ENCODE peak calls at places on chromosomes 12 and 14, in ten cellular contexts. B is K562, Y is prostate gland, E is IMR-90, C is ovary, V is thyroid gland, D is adrenal gland, S is stomach, I is testis, T is sigmoid colon. W is an unnamed sample.

GRCh38 chr12:30753761-30754382 is 879 bp downstream of the CAPRIN2 start:
- DNase-seq in D (no peak), T (no peak), E (peak; percentile 32), Y (no peak), C (no peak), S (no peak), V (no peak), B (peak; percentile 14), I (no peak), W (no peak)

GRCh38 chr14:75435473-75435872 is 7.7 kb downstream of the JDP2 start:
- DNase-seq in E (no peak), I (no peak), Y (no peak), D (no peak), B (no peak), S (no peak), V (no peak), T (no peak), C (no peak), W (no peak)

GRCh38 chr12:111529424-111530368 is 69.4 kb downstream of the ATXN2 start:
- DNase-seq in Y (no peak), B (peak; percentile 77), V (peak; percentile 29), C (peak; percentile 54), I (no peak), T (no peak), S (peak; percentile 29), D (peak; percentile 60), E (peak; percentile 59), W (peak; percentile 68)

GRCh38 chr14:65222434-65222833 is 120.1 kb upstream of the MAX start:
- DNase-seq in D (peak; percentile 54), B (peak; percentile 65), Y (peak; percentile 15), T (no peak), C (peak; percentile 52), S (peak; percentile 54), I (peak; percentile 72), V (peak; percentile 41), E (peak; percentile 66), W (peak; percentile 69)

GRCh38 chr12:10849425-10849878 is at the start of gene PRR4:
- DNase-seq in C (no peak), D (no peak), S (no peak), I (no peak), V (no peak), Y (no peak), B (no peak), E (no peak), T (no peak), W (no peak)

GRCh38 chr14:23362200-23362599 is 2.8 kb downstream of the EFS start:
- DNase-seq in T (no peak), V (no peak), B (peak; percentile 12), C (no peak), S (no peak), Y (no peak), I (no peak), E (peak; percentile 45), D (no peak), W (no peak)

GRCh38 chr12:126819554-126819953 is 1447.4 kb upstream of the TMEM132C start:
- DNase-seq in V (no peak), T (no peak), D (no peak), Y (no peak), S (no peak), E (no peak), I (no peak), C (no peak), B (no peak), W (no peak)

GRCh38 chr12:80936642-80937390 is 918 bp downstream of the LIN7A start:
- DNase-seq in E (peak; percentile 42), B (no peak), Y (peak; percentile 39), V (peak; percentile 60), T (peak; percentile 69), S (peak; percentile 27), I (peak; percentile 20), C (peak; percentile 62), D (peak; percentile 22), W (no peak)

GRCh38 chr12:73947627-73948026 is 590.0 kb upstream of the ATXN7L3B start:
- DNase-seq in E (no peak), I (no peak), D (no peak), T (no peak), B (no peak), S (no peak), V (no peak), C (no peak), Y (no peak), W (no peak)

GRCh38 chr14:21894003-21894897 is 220.6 kb upstream of the OR4E1 start:
- DNase-seq in I (peak; percentile 23), E (no peak), V (no peak), D (no peak), S (peak; percentile 38), Y (no peak), B (peak; percentile 13), C (no peak), T (no peak), W (peak; percentile 20)

DNA sequence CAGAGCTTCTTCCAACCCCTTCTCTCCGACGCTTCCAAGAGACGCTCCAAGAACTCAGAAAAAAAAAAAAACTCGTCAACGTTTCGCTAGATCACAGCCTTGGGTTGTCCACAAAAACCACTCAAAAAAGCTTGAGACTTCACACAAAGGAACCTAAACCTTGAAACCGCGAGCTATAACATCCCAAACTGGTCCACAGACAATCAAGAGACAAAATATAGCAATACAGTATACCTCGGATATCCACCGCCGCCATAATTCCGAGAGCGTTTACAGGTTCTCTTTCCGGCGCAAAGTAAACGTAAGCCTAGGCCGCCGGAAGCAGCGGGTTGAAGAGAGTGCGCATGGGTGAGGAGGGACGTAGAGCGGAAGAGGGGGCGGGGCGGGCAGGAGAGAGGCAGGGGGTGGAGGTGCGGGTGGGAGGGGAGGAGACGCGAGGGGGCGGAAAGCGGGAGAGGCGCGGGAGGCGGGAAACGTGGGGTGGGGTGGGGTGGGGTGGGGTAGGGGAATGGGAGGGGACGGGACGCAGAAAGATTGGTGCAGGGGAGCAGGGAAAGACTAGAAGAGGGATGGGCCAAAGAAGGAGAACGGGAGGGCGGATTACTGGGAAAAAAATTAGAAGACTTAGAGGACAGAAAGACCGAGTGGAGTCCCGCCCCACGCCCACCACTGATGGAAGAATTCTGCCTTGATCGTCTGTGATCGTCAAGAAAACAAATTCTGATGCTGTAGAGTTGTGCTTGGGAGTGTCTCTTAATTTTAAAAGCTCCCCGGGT is at the start of gene MED6:
- DNase-seq in I (peak; percentile 95), B (peak; percentile 93), E (peak; percentile 86), Y (peak; percentile 91), T (peak; percentile 97), C (peak; percentile 94), V (peak; percentile 91), D (peak; percentile 95), S (peak; percentile 94), W (peak; percentile 93)
- TF ChIP-seq POLR2A in I (no peak), B (peak; percentile 83), E (peak; percentile 75), Y (no peak), T (no peak), C (peak; percentile 38), V (peak; percentile 24), D (no peak), S (no peak), W (peak; percentile 64)

GRCh38 chr14:104689620-104690265 is 325 bp downstream of the INF2 start:
- DNase-seq in D (no peak), T (no peak), B (no peak), I (no peak), Y (no peak), S (no peak), V (no peak), E (no peak), C (peak; percentile 57), W (no peak)

GRCh38 chr14:104690266-104690711 is 871 bp downstream of the INF2 start:
- DNase-seq in S (peak; percentile 70), V (no peak), Y (no peak), E (no peak), T (no peak), B (no peak), I (no peak), D (no peak), C (no peak), W (no peak)

GRCh38 chr14:104687601-104688504 is 1.6 kb upstream of the INF2 start:
- DNase-seq in E (no peak), D (peak; percentile 92), V (peak; percentile 97), T (peak; percentile 91), B (no peak), S (peak; percentile 96), Y (peak; percentile 85), I (peak; percentile 81), C (peak; percentile 84), W (no peak)

GRCh38 chr14:104688505-104688754 is 988 bp upstream of the INF2 start:
- DNase-seq in T (no peak), V (no peak), E (no peak), I (no peak), D (no peak), C (no peak), Y (no peak), B (no peak), S (no peak), W (no peak)

GRCh38 chr14:104688755-104689619 is at the start of gene INF2:
- DNase-seq in V (peak; percentile 65), T (no peak), I (peak; percentile 66), Y (peak; percentile 50), C (peak; percentile 70), S (peak; percentile 72), B (peak; percentile 72), D (peak; percentile 77), E (peak; percentile 32), W (peak; percentile 61)
- TF ChIP-seq POLR2A in V (peak; percentile 19), T (no peak), I (no peak), Y (no peak), C (no peak), S (no peak), B (no peak), D (no peak), E (no peak), W (no peak)

GRCh38 chr14:101758913-101759593 is 2.5 kb upstream of the PPP2R5C start:
- DNase-seq in I (no peak), T (no peak), B (no peak), C (no peak), S (no peak), D (no peak), E (no peak), Y (no peak), V (no peak), W (no peak)

GRCh38 chr14:101761881-101762529 is 496 bp downstream of the PPP2R5C start:
- DNase-seq in V (peak; percentile 63), T (peak; percentile 81), I (peak; percentile 52), D (peak; percentile 52), Y (peak; percentile 37), B (no peak), E (no peak), S (peak; percentile 54), C (peak; percentile 78), W (no peak)

GRCh38 chr14:101760138-101761011 is 1.1 kb upstream of the PPP2R5C start:
- DNase-seq in Y (peak; percentile 99), E (peak; percentile 98), B (peak; percentile 92), C (peak; percentile 99), D (peak; percentile 99), S (peak; percentile 98), I (peak; percentile 98), V (peak; percentile 97), T (peak; percentile 99), W (peak; percentile 99)

GRCh38 chr14:101762530-101763101 is 1.1 kb downstream of the PPP2R5C start:
- DNase-seq in Y (no peak), B (no peak), C (no peak), V (no peak), D (no peak), T (no peak), S (no peak), I (no peak), E (no peak), W (no peak)

GRCh38 chr14:101761032-101761880 is at the start of gene PPP2R5C:
- DNase-seq in I (peak; percentile 95), E (peak; percentile 82), D (peak; percentile 94), T (peak; percentile 97), Y (peak; percentile 89), S (peak; percentile 93), V (peak; percentile 93), B (peak; percentile 90), C (peak; percentile 94), W (peak; percentile 92)
- TF ChIP-seq POLR2A in I (peak; percentile 47), E (peak; percentile 32), D (peak; percentile 57), T (peak; percentile 72), Y (peak; percentile 84), S (no peak), V (peak; percentile 71), B (peak; percentile 96), C (peak; percentile 34), W (peak; percentile 20)

GRCh38 chr14:55191101-55191880 is at the start of gene DLGAP5:
- DNase-seq in C (peak; percentile 93), I (peak; percentile 98), B (peak; percentile 95), Y (peak; percentile 92), D (peak; percentile 95), S (peak; percentile 92), E (peak; percentile 94), V (peak; percentile 92), T (peak; percentile 95), W (peak; percentile 97)
- TF ChIP-seq POLR2A in C (no peak), I (peak; percentile 63), B (peak; percentile 88), Y (peak; percentile 73), D (no peak), S (no peak), E (peak; percentile 35), V (peak; percentile 40), T (no peak), W (peak; percentile 92)

W was measured in erythroblast.